ENCODE peak calls at places on chromosomes 3 and 15, in nine cellular contexts. B, I, L, E, A, K, U, T and C are unnamed samples.

GRCh38 chr15:53586815-53587214 is 172.6 kb downstream of the WDR72 start:
- DNase-seq in B (no peak), I (no peak), L (peak; percentile 87), E (peak; percentile 69), A (no peak), K (no peak), U (no peak), T (no peak), C (peak; percentile 36)

GRCh38 chr15:28132524-28133275 is 33.6 kb upstream of the OCA2 start:
- DNase-seq in B (no peak), I (no peak), L (no peak), E (no peak), A (no peak), K (peak; percentile 36), U (no peak), T (no peak), C (no peak)

GRCh38 chr3:128786434-128787020 is 60.5 kb downstream of the RAB7A start:
- DNase-seq in B (no peak), I (no peak), L (no peak), E (no peak), A (no peak), K (peak; percentile 46), U (no peak), T (no peak), C (no peak)

GRCh38 chr3:60948488-60948887 is 302.8 kb downstream of the FHIT start:
- DNase-seq in B (no peak), I (no peak), L (no peak), E (no peak), A (no peak), K (peak; percentile 6), U (no peak), T (no peak), C (no peak)

GRCh38 chr3:149373235-149374125 is 4.0 kb downstream of the TM4SF1 start:
- DNase-seq in B (no peak), I (no peak), L (no peak), E (no peak), A (no peak), K (peak; percentile 87), U (no peak), T (no peak), C (no peak)

GRCh38 chr3:131778526-131778925 is 256.3 kb downstream of the CPNE4 start:
- DNase-seq in B (no peak), I (no peak), L (no peak), E (no peak), A (no peak), K (no peak), U (no peak), T (no peak), C (no peak)

GRCh38 chr15:37819191-37819590 is 115.2 kb upstream of the TMCO5A start:
- DNase-seq in B (no peak), I (no peak), L (no peak), E (no peak), A (no peak), K (peak; percentile 50), U (no peak), T (no peak), C (no peak)

GRCh38 chr3:149813367-149814281 is 609 bp downstream of the RNF13 start:
- DNase-seq in B (peak; percentile 29), I (peak; percentile 3), L (peak; percentile 25), E (peak; percentile 88), A (peak; percentile 5), K (peak; percentile 46), U (no peak), T (no peak), C (peak; percentile 61)

GRCh38 chr3:67564008-67564407 is 90.4 kb downstream of the SUCLG2 start:
- DNase-seq in B (no peak), I (no peak), L (no peak), E (no peak), A (no peak), K (peak; percentile 16), U (no peak), T (no peak), C (no peak)

GRCh38 chr15:99123706-99124451 is 19.0 kb downstream of the SYNM start:
- DNase-seq in B (peak; percentile 77), I (no peak), L (no peak), E (peak; percentile 96), A (no peak), K (peak; percentile 93), U (no peak), T (peak; percentile 83), C (peak; percentile 86)

GRCh38 chr15:69838951-69839350 is 258.8 kb downstream of the TLE3 start:
- DNase-seq in B (no peak), I (no peak), L (no peak), E (no peak), A (no peak), K (no peak), U (no peak), T (no peak), C (no peak)

GRCh38 chr15:57485869-57486268 is 105.8 kb upstream of the MYZAP start:
- DNase-seq in B (no peak), I (no peak), L (peak; percentile 44), E (no peak), A (no peak), K (peak; percentile 72), U (no peak), T (no peak), C (no peak)

GRCh38 chr3:87167634-87168456 is 59.3 kb upstream of the CHMP2B start:
- DNase-seq in B (no peak), I (no peak), L (no peak), E (peak; percentile 83), A (no peak), K (peak; percentile 72), U (no peak), T (no peak), C (peak; percentile 47)

GRCh38 chr15:48602358-48603122 is 43.0 kb downstream of the FBN1 start:
- DNase-seq in B (no peak), I (no peak), L (no peak), E (peak; percentile 54), A (no peak), K (peak; percentile 90), U (no peak), T (no peak), C (no peak)

GRCh38 chr15:99110581-99111320 is 5.9 kb downstream of the SYNM start:
- DNase-seq in B (no peak), I (no peak), L (no peak), E (no peak), A (no peak), K (peak; percentile 24), U (no peak), T (no peak), C (no peak)

GRCh38 chr15:68821898-68822380 is 1.2 kb upstream of the ANP32A start:
- DNase-seq in B (no peak), I (no peak), L (no peak), E (no peak), A (no peak), K (no peak), U (no peak), T (no peak), C (peak; percentile 54)

GRCh38 chr3:112803472-112803871 is 43.2 kb downstream of the CD200R1L start:
- DNase-seq in B (no peak), I (no peak), L (no peak), E (no peak), A (no peak), K (no peak), U (no peak), T (no peak), C (no peak)

GRCh38 chr3:57911588-57911987 is 96.6 kb upstream of the FLNB start:
- DNase-seq in B (no peak), I (no peak), L (no peak), E (no peak), A (no peak), K (no peak), U (no peak), T (no peak), C (no peak)

GRCh38 chr3:190155752-190156151 is 35.1 kb upstream of the P3H2 start:
- DNase-seq in B (no peak), I (no peak), L (no peak), E (no peak), A (no peak), K (no peak), U (no peak), T (no peak), C (no peak)

GRCh38 chr15:49863431-49864205 is 242.8 kb downstream of the DTWD1 start:
- DNase-seq in B (no peak), I (no peak), L (no peak), E (no peak), A (no peak), K (peak; percentile 74), U (no peak), T (no peak), C (no peak)

GRCh38 chr15:39747326-39747725 is 35.3 kb downstream of the FSIP1 start:
- DNase-seq in B (no peak), I (no peak), L (no peak), E (no peak), A (no peak), K (peak; percentile 64), U (no peak), T (no peak), C (no peak)

GRCh38 chr3:86887876-86888275 is 103.1 kb downstream of the VGLL3 start:
- DNase-seq in B (no peak), I (no peak), L (no peak), E (no peak), A (no peak), K (no peak), U (no peak), T (no peak), C (no peak)

GRCh38 chr15:62163847-62164499 is 1.1 kb downstream of the C2CD4B start:
- DNase-seq in B (no peak), I (no peak), L (peak; percentile 53), E (no peak), A (no peak), K (no peak), U (no peak), T (no peak), C (no peak)

GRCh38 chr3:50853936-50854335 is 179.2 kb downstream of the DOCK3 start:
- DNase-seq in B (no peak), I (no peak), L (no peak), E (no peak), A (no peak), K (no peak), U (no peak), T (no peak), C (no peak)

GRCh38 chr15:98923159-98923558 is 84.4 kb downstream of the PGPEP1L start:
- DNase-seq in B (no peak), I (no peak), L (no peak), E (peak; percentile 32), A (no peak), K (no peak), U (no peak), T (no peak), C (no peak)

GRCh38 chr3:152438181-152438580 is 169.5 kb downstream of the MBNL1 start:
- DNase-seq in B (no peak), I (no peak), L (no peak), E (no peak), A (no peak), K (no peak), U (no peak), T (no peak), C (no peak)

GRCh38 chr3:169891886-169892285 is 19.5 kb upstream of the SAMD7 start:
- DNase-seq in B (no peak), I (no peak), L (no peak), E (no peak), A (no peak), K (no peak), U (no peak), T (no peak), C (no peak)

GRCh38 chr3:56681963-56682457 is 1.1 kb downstream of the TASOR start:
- DNase-seq in B (no peak), I (no peak), L (no peak), E (peak; percentile 61), A (no peak), K (no peak), U (no peak), T (no peak), C (no peak)

GRCh38 chr15:77603616-77604406 is 28.9 kb downstream of the LINGO1 start:
- DNase-seq in B (no peak), I (no peak), L (no peak), E (no peak), A (no peak), K (no peak), U (no peak), T (no peak), C (no peak)

GRCh38 chr15:85603160-85603559 is 191.6 kb downstream of the KLHL25 start:
- DNase-seq in B (no peak), I (no peak), L (no peak), E (no peak), A (no peak), K (no peak), U (no peak), T (no peak), C (no peak)

GRCh38 chr3:64530434-64531049 is 157.3 kb downstream of the ADAMTS9 start:
- DNase-seq in B (no peak), I (no peak), L (peak; percentile 75), E (peak; percentile 61), A (no peak), K (peak; percentile 68), U (no peak), T (peak; percentile 76), C (peak; percentile 48)